ENCODE peak calls at places on chromosome 9, in six cellular contexts. C is GM12878, B is H1, L is K562, T is SK-N-SH, P is HepG2. W is an unnamed sample.

GRCh38 chr9:94014066-94014654 is 59.0 kb upstream of the BARX1 start:
- DNase-seq in L (peak), P (peak), T (peak), C (no peak), B (no peak), W (no peak)

GRCh38 chr9:89234186-89234585 is 55.6 kb upstream of the SHC3 start:
- DNase-seq in L (no peak), C (no peak), T (peak), B (no peak), P (no peak), W (no peak)

GRCh38 chr9:132250324-132251262 is 88.7 kb downstream of the NTNG2 start:
- DNase-seq in C (no peak), B (no peak), T (no peak), L (no peak), P (no peak), W (no peak)

GRCh38 chr9:120909904-120910303 is 16.7 kb downstream of the TRAF1 start:
- DNase-seq in T (no peak), C (no peak), B (no peak), P (no peak), L (no peak), W (no peak)

GRCh38 chr9:30075022-30075421 is 2309.4 kb upstream of the ACO1 start:
- DNase-seq in C (no peak), B (no peak), L (no peak), T (no peak), P (no peak), W (no peak)

GRCh38 chr9:100379862-100380261 is 27.1 kb upstream of the TEX10 start:
- DNase-seq in L (no peak), C (no peak), B (no peak), T (no peak), P (peak), W (no peak)

GRCh38 chr9:111232997-111233790 is 96.8 kb downstream of the OR2K2 start:
- DNase-seq in T (no peak), B (no peak), L (no peak), P (no peak), C (no peak), W (no peak)

GRCh38 chr9:126439402-126439765 is 112.8 kb downstream of the MVB12B start:
- DNase-seq in T (no peak), B (no peak), P (no peak), C (no peak), L (no peak), W (no peak)

GRCh38 chr9:137237759-137238726 is 3.0 kb upstream of the TUBB4B start:
- DNase-seq in C (no peak), B (no peak), P (no peak), T (no peak), L (no peak), W (no peak)

GRCh38 chr9:22457448-22457847 is 10.8 kb downstream of the DMRTA1 start:
- DNase-seq in B (no peak), P (no peak), T (no peak), L (no peak), C (no peak), W (no peak)

GRCh38 chr9:126166866-126167265 is 159.8 kb upstream of the MVB12B start:
- DNase-seq in L (no peak), P (no peak), T (no peak), B (no peak), C (no peak), W (no peak)

GRCh38 chr9:100639851-100640250 is 62.0 kb downstream of the CAVIN4 start:
- DNase-seq in T (no peak), B (no peak), P (no peak), C (no peak), L (no peak), W (no peak)

GRCh38 chr9:36011379-36011778 is 25.3 kb upstream of the RECK start:
- DNase-seq in B (no peak), P (no peak), C (no peak), T (no peak), L (no peak), W (no peak)

GRCh38 chr9:79123419-79123818 is 448.3 kb upstream of the TLE4 start:
- DNase-seq in T (no peak), B (no peak), C (no peak), L (no peak), P (no peak), W (no peak)

GRCh38 chr9:117957267-117957666 is 253.1 kb downstream of the TLR4 start:
- DNase-seq in B (no peak), P (no peak), T (no peak), C (no peak), L (no peak), W (peak)

GRCh38 chr9:27125030-27125429 is 16.0 kb downstream of the TEK start:
- DNase-seq in L (no peak), P (no peak), T (no peak), B (no peak), C (no peak), W (no peak)

DNA sequence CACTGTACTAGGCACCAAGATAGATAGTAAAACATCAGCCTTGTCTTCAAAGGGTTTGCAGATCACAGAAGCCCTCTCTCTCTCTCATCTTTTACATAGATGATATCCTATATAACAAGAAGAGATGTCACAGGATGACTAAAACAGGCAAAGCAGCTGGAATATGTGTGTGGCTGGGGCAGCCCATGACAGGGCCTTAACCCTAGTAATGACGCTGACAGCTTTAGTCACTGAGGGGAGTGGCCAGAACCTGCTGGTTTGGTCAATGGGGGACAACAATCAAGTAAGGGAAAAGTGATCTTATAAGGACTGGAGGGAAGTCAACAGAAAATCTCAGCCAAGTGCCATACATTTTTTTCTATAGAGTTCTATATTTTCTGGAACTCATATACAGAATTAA is 41.9 kb upstream of the RIC1 start:
- DNase-seq in L (no peak), C (no peak), T (no peak), P (no peak), B (no peak), W (no peak)
- TF ChIP-seq GABPA in L (no peak), C (no peak), T (no peak), P (no peak), B (no peak), W (no peak)

GRCh38 chr9:97041898-97042297 is 3.0 kb upstream of the CTSV start:
- DNase-seq in P (no peak), L (no peak), C (no peak), T (no peak), B (no peak), W (no peak)

GRCh38 chr9:97038909-97039781 is at the start of gene CTSV:
- DNase-seq in B (peak), L (peak), P (peak), C (peak), T (peak), W (peak)

GRCh38 chr9:97038551-97038908 is 412 bp downstream of the CTSV start:
- DNase-seq in P (no peak), T (no peak), C (no peak), L (no peak), B (no peak), W (no peak)
- TF ChIP-seq POLR2AphosphoS5 in P (no peak), T (no peak), C (no peak), L (no peak), B (no peak), W (no peak)

GRCh38 chr9:7777776-7778175 is 21.8 kb downstream of the DMAC1 start:
- DNase-seq in L (no peak), C (no peak), T (no peak), P (no peak), B (no peak), W (no peak)
- TF ChIP-seq GABPA in L (no peak), C (no peak), T (no peak), P (no peak), B (no peak), W (no peak)

DNA sequence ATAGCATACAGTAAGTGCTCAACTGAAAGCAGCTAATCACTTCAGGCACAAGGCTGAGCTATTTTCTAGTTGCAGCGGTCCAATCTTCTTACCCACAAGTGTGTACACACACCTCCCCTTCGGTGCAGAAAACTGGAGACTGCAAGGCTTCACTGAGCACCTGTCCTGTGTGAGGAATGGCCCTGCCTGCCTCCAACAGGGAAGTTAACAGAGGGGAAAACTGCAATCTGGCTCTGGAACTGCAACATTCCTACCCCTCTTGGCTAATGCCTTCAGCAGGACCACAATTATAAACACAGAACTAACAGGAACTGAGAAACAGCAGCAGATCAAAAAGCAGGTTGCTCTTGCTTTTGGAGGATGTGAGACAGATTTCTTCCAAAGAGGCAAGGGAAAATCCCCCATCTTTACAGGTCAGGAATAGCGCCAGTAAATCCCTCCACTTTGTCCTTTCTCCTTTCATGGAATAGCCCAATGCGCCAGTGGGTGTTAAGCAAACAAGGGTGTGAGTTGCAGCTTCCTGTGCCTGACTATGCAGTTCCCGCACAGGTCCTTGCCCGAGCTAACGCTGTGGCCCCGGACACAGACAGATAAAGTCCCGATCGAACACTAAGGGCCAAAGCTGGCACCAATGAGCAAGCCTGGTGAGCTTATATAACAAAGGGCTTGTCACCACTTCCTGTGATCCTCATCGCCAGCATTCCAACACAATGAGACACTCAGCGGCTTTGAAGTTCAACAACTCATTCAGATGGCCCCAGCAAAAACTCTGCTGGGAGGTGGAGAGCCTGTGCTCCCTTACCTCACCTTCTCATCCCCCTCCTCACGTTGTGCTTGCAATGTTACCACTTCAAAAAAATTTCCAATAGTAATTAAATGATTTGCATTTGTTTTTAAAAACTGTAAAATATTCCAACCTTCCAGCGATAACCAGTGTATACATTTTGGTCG is 21.5 kb downstream of the SHB start:
- DNase-seq in L (peak), C (no peak), T (no peak), B (peak), P (peak), W (no peak)
- TF ChIP-seq POLR2AphosphoS5 in L (no peak), C (no peak), T (no peak), B (no peak), P (peak), W (no peak)

GRCh38 chr9:92480332-92480771 is 2.0 kb downstream of the ASPN start:
- DNase-seq in C (no peak), L (no peak), T (no peak), B (no peak), P (no peak), W (no peak)

GRCh38 chr9:92484563-92484962 is 2.3 kb upstream of the ASPN start:
- DNase-seq in B (no peak), C (no peak), T (no peak), L (no peak), P (no peak), W (no peak)

GRCh38 chr9:92482336-92482735 is at the start of gene ASPN:
- DNase-seq in P (no peak), T (no peak), C (no peak), L (no peak), B (no peak), W (no peak)

GRCh38 chr9:92483896-92484545 is 1.7 kb upstream of the ASPN start:
- DNase-seq in B (no peak), P (no peak), L (no peak), T (no peak), C (no peak), W (no peak)

DNA sequence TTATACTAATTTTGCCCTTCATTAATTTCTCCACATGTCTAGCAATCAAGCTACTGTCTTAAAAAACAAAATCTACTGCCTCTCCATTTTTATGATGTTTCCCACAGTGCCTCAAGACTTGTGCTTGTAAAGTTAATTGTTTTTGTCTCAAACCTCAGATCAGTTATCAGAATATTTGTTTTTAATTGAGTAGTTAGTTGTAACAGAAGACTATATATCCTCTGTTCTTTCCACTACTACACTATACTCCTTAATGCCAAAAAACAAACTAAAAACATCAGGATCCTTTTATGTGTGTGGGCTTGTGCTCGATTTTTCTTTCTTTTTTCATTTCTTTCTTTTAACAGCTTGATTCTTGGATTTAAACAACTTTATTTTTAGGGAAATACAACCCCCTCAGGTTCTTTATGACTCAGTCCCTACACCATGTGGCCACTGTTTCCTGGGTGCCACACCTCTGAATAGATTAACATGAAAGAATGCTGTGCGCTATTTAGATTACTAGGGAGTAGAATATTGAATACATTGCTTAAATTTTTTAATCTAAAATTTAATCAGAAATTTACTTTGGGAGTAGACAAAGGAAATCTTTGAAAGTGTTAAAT is 1.2 kb downstream of the ASPN start:
- DNase-seq in B (no peak), T (no peak), P (no peak), L (peak), C (no peak), W (no peak)
- TF ChIP-seq GABPA in B (no peak), T (no peak), P (no peak), L (no peak), C (no peak), W (no peak)

GRCh38 chr9:114339130-114339908 is 9.7 kb downstream of the ORM2 start:
- DNase-seq in T (peak), B (peak), C (peak), L (peak), P (peak), W (peak)
- TF ChIP-seq POLR2AphosphoS5 in T (no peak), B (no peak), C (no peak), L (no peak), P (no peak), W (peak)

GRCh38 chr9:129823163-129823933 is 588 bp downstream of the TOR1A start:
- DNase-seq in C (no peak), P (no peak), B (no peak), T (peak), L (no peak), W (peak)
- TF ChIP-seq GABPA in C (no peak), P (peak), B (no peak), T (no peak), L (no peak), W (no peak)

DNA sequence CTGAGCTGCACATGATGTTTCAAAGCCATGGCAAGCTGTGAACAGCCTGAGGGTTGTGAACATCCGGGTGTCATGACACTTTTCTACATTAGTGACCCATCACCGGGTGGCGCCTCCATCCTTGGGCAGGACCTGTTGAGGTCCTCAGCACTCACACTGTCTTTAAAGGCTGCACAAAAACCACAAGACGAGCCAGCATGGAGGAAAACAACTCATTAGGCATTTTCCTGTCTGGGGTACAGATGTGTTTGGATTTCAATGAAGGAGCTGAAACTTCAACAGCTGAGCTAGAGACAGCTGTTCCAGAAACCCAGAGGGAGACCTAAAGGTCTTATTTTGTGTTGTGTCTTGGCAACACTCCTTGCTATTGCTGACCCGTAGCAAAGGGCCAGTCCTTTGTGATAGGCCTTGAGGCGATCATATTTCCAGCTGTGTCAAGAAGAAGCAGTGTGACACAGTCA is 151.9 kb upstream of the VLDLR start:
- DNase-seq in L (no peak), T (peak), C (peak), P (no peak), B (peak), W (peak)
- TF ChIP-seq POLR2AphosphoS5 in L (no peak), T (no peak), C (no peak), P (no peak), B (no peak), W (no peak)

DNA sequence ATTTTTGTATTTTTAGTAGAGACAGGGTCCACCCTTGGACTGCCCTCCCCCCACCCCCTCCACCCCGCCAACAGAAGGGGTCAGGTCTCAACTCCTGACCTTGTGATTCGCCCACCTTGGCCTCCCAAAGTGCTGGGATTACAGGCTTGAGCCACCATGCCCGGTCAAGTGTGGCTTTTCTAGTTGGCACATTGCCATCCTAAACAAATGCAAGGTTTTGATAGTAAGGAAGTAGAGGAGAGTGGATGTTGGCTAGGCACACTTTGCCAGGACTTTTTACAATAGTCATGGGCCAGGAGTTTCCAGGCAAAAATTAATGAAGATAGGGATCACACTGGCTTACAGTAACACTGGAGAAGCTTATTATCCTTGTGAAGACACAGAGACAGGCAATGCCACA is 62.4 kb downstream of the GALNT12 start:
- DNase-seq in C (no peak), T (no peak), P (no peak), B (no peak), L (no peak), W (no peak)
- TF ChIP-seq GABPA in C (no peak), T (no peak), P (no peak), B (no peak), L (no peak), W (no peak)

W was measured in HL-60.